ENCODE peak calls at places on chromosomes 12 and 14, in four cellular contexts. J is hepatic stellate cell; H is CD8-positive, alpha-beta memory T cell; N is left lung. Z is an unnamed sample.

GRCh38 chr12:21710944-21711343 is 53.3 kb upstream of the LDHB start:
- DNase-seq in H (no peak), N (no peak), J (no peak), Z (no peak)

GRCh38 chr14:105529506-105530445 is 3.4 kb downstream of the TMEM121 start:
- DNase-seq in J (no peak), H (no peak), N (no peak), Z (no peak)

GRCh38 chr14:50018236-50019210 is 97.8 kb downstream of the VCPKMT start:
- DNase-seq in H (no peak), J (peak), N (no peak), Z (no peak)

GRCh38 chr12:46131729-46132128 is 137.1 kb downstream of the SLC38A1 start:
- DNase-seq in J (no peak), N (no peak), H (no peak), Z (no peak)

GRCh38 chr12:132153501-132154340 is 9.5 kb downstream of the NOC4L start:
- DNase-seq in H (peak), J (peak), N (peak), Z (no peak)

GRCh38 chr12:111687255-111687654 is 1.4 kb downstream of the ACAD10 start:
- DNase-seq in H (no peak), N (no peak), J (no peak), Z (no peak)

GRCh38 chr14:74945261-74945851 is 10.0 kb downstream of the PGF start:
- DNase-seq in N (peak), J (no peak), H (no peak), Z (no peak)

GRCh38 chr12:50052964-50053363 is 4.4 kb upstream of the ASIC1 start:
- DNase-seq in J (no peak), H (no peak), N (no peak), Z (no peak)

GRCh38 chr14:67416085-67416484 is 4.1 kb upstream of the PLEK2 start:
- DNase-seq in J (no peak), H (no peak), N (no peak), Z (no peak)

GRCh38 chr12:76878045-76878898 is 547 bp downstream of the CSRP2 start:
- DNase-seq in J (peak), H (no peak), N (no peak), Z (no peak)

GRCh38 chr14:90397401-90398314 is 829 bp downstream of the CALM1 start:
- DNase-seq in N (peak), J (peak), H (peak), Z (no peak)

GRCh38 chr12:117857632-117858274 is 111.0 kb downstream of the KSR2 start:
- DNase-seq in H (peak), J (peak), N (no peak), Z (no peak)

GRCh38 chr12:105721051-105721825 is 390.7 kb downstream of the C12orf75 start:
- DNase-seq in J (no peak), N (no peak), H (no peak), Z (no peak)

GRCh38 chr12:53467880-53468279 is 16.0 kb downstream of the PCBP2 start:
- DNase-seq in J (no peak), N (no peak), H (no peak), Z (no peak)

GRCh38 chr14:101579372-101580080 is 18.2 kb downstream of the DIO3 start:
- DNase-seq in N (no peak), J (no peak), H (no peak), Z (no peak)

GRCh38 chr14:98782062-98782461 is 489.9 kb downstream of the BCL11B start:
- DNase-seq in H (no peak), J (no peak), N (no peak), Z (no peak)

GRCh38 chr14:31945074-31945613 is 132.0 kb upstream of the ARHGAP5 start:
- DNase-seq in H (no peak), N (no peak), J (no peak), Z (no peak)

GRCh38 chr14:25267186-25267585 is 217.2 kb upstream of the STXBP6 start:
- DNase-seq in J (no peak), N (no peak), H (no peak), Z (no peak)

GRCh38 chr12:93954160-93955112 is 193.9 kb upstream of the PLXNC1 start:
- DNase-seq in H (no peak), J (no peak), N (no peak), Z (no peak)

GRCh38 chr12:109951751-109952150 is 44.4 kb downstream of the GIT2 start:
- DNase-seq in N (no peak), H (no peak), J (peak), Z (no peak)

GRCh38 chr12:54980341-54980740 is 4.2 kb downstream of the TESPA1 start:
- DNase-seq in N (no peak), J (no peak), H (no peak), Z (no peak)

GRCh38 chr14:37969511-37969979 is 238.2 kb upstream of the SSTR1 start:
- DNase-seq in H (no peak), N (no peak), J (no peak), Z (no peak)

GRCh38 chr12:87756111-87756510 is 273.1 kb downstream of the C12orf50 start:
- DNase-seq in J (peak), N (no peak), H (no peak), Z (no peak)

GRCh38 chr14:78358631-78359030 is 188.5 kb downstream of the NRXN3 start:
- DNase-seq in H (no peak), J (no peak), N (no peak), Z (no peak)

GRCh38 chr14:73443758-73444157 is 14.6 kb downstream of the NUMB start:
- DNase-seq in N (no peak), J (no peak), H (no peak), Z (no peak)

GRCh38 chr14:65096323-65097089 is 5.8 kb downstream of the MAX start:
- DNase-seq in J (no peak), N (no peak), H (no peak), Z (no peak)

GRCh38 chr14:104460920-104461651 is 118.5 kb upstream of the C14orf180 start:
- DNase-seq in J (no peak), H (no peak), N (no peak), Z (no peak)

GRCh38 chr12:120257041-120257821 is 8.3 kb downstream of the PXN start:
- DNase-seq in H (no peak), J (peak), N (no peak), Z (peak)

GRCh38 chr14:76917158-76917596 is 91.0 kb downstream of the LRRC74A start:
- DNase-seq in H (no peak), J (peak), N (no peak), Z (peak)

GRCh38 chr14:77409131-77409533 is 14.2 kb downstream of the NOXRED1 start:
- DNase-seq in N (no peak), J (no peak), H (no peak), Z (no peak)

GRCh38 chr12:6336079-6336858 is 5.6 kb downstream of the TNFRSF1A start:
- DNase-seq in H (peak), J (peak), N (peak), Z (peak)

GRCh38 chr14:25887251-25887908 is 710.5 kb downstream of the NOVA1 start:
- DNase-seq in N (no peak), J (no peak), H (no peak), Z (no peak)